ENCODE peak calls at places on chromosomes 6 and 20, in five cellular contexts. One of them, this sample, is unnamed.

GRCh38 chr6:77740380-77740779 is 87.5 kb downstream of the MEI4 start:
- DNase-seq in amniotic epithelial cell: peak
- DNase-seq in nephron progenitor cell: no peak
- DNase-seq in NCI-H2029 treated with DMSO at 0.1 percent for 48 hours: no peak
- DNase-seq in MV-4-11: peak
- DNase-seq in this sample: no peak

GRCh38 chr20:36097751-36098151 is 56.8 kb upstream of the EPB41L1 start:
- DNase-seq in amniotic epithelial cell: no peak
- DNase-seq in nephron progenitor cell: no peak
- DNase-seq in NCI-H2029 treated with DMSO at 0.1 percent for 48 hours: no peak
- DNase-seq in MV-4-11: no peak
- DNase-seq in this sample: no peak

GRCh38 chr6:157847846-157848245 is 24.8 kb downstream of the SNX9 start:
- DNase-seq in amniotic epithelial cell: no peak
- DNase-seq in nephron progenitor cell: no peak
- DNase-seq in NCI-H2029 treated with DMSO at 0.1 percent for 48 hours: no peak
- DNase-seq in MV-4-11: no peak
- DNase-seq in this sample: no peak

GRCh38 chr20:8807480-8808179 is 261.3 kb upstream of the PLCB4 start:
- DNase-seq in amniotic epithelial cell: no peak
- DNase-seq in nephron progenitor cell: no peak
- DNase-seq in NCI-H2029 treated with DMSO at 0.1 percent for 48 hours: no peak
- DNase-seq in MV-4-11: no peak
- DNase-seq in this sample: no peak

GRCh38 chr20:47607208-47607613 is 105.5 kb downstream of the NCOA3 start:
- DNase-seq in amniotic epithelial cell: peak
- DNase-seq in nephron progenitor cell: no peak
- DNase-seq in NCI-H2029 treated with DMSO at 0.1 percent for 48 hours: no peak
- DNase-seq in MV-4-11: peak
- DNase-seq in this sample: no peak

GRCh38 chr6:130371921-130372320 is 6.1 kb downstream of the TMEM200A start:
- DNase-seq in amniotic epithelial cell: peak
- DNase-seq in nephron progenitor cell: no peak
- DNase-seq in NCI-H2029 treated with DMSO at 0.1 percent for 48 hours: no peak
- DNase-seq in MV-4-11: no peak
- DNase-seq in this sample: no peak

GRCh38 chr6:135128268-135128914 is 52.7 kb upstream of the MYB start:
- DNase-seq in amniotic epithelial cell: no peak
- DNase-seq in nephron progenitor cell: no peak
- DNase-seq in NCI-H2029 treated with DMSO at 0.1 percent for 48 hours: no peak
- DNase-seq in MV-4-11: peak
- DNase-seq in this sample: no peak

GRCh38 chr6:37650071-37650481 is 47.6 kb downstream of the MDGA1 start:
- DNase-seq in amniotic epithelial cell: no peak
- DNase-seq in nephron progenitor cell: peak
- DNase-seq in NCI-H2029 treated with DMSO at 0.1 percent for 48 hours: no peak
- DNase-seq in MV-4-11: no peak
- DNase-seq in this sample: no peak

GRCh38 chr20:34269996-34270627 is 28.9 kb downstream of the ASIP start:
- DNase-seq in amniotic epithelial cell: peak
- DNase-seq in nephron progenitor cell: no peak
- DNase-seq in NCI-H2029 treated with DMSO at 0.1 percent for 48 hours: no peak
- DNase-seq in MV-4-11: peak
- DNase-seq in this sample: no peak

GRCh38 chr20:4187147-4187546 is 171.8 kb upstream of the RNF24 start:
- DNase-seq in amniotic epithelial cell: no peak
- DNase-seq in nephron progenitor cell: no peak
- DNase-seq in NCI-H2029 treated with DMSO at 0.1 percent for 48 hours: no peak
- DNase-seq in MV-4-11: no peak
- DNase-seq in this sample: no peak

GRCh38 chr6:40671338-40672050 is 84.3 kb upstream of the LRFN2 start:
- DNase-seq in amniotic epithelial cell: no peak
- DNase-seq in nephron progenitor cell: no peak
- DNase-seq in NCI-H2029 treated with DMSO at 0.1 percent for 48 hours: peak
- DNase-seq in MV-4-11: no peak
- DNase-seq in this sample: no peak

GRCh38 chr6:4242593-4242992 is 107.2 kb upstream of the ECI2 start:
- DNase-seq in amniotic epithelial cell: no peak
- DNase-seq in nephron progenitor cell: no peak
- DNase-seq in NCI-H2029 treated with DMSO at 0.1 percent for 48 hours: no peak
- DNase-seq in MV-4-11: no peak
- DNase-seq in this sample: no peak

GRCh38 chr6:128899651-128900050 is 16.7 kb downstream of the LAMA2 start:
- DNase-seq in amniotic epithelial cell: peak
- DNase-seq in nephron progenitor cell: no peak
- DNase-seq in NCI-H2029 treated with DMSO at 0.1 percent for 48 hours: no peak
- DNase-seq in MV-4-11: no peak
- DNase-seq in this sample: no peak

GRCh38 chr20:56827763-56828162 is 198.7 kb downstream of the TFAP2C start:
- DNase-seq in amniotic epithelial cell: no peak
- DNase-seq in nephron progenitor cell: no peak
- DNase-seq in NCI-H2029 treated with DMSO at 0.1 percent for 48 hours: no peak
- DNase-seq in MV-4-11: no peak
- DNase-seq in this sample: no peak

GRCh38 chr6:93389192-93389591 is 30.2 kb downstream of the EPHA7 start:
- DNase-seq in amniotic epithelial cell: no peak
- DNase-seq in nephron progenitor cell: no peak
- DNase-seq in NCI-H2029 treated with DMSO at 0.1 percent for 48 hours: peak
- DNase-seq in MV-4-11: no peak
- DNase-seq in this sample: no peak

GRCh38 chr20:63172726-63173125 is 43.2 kb downstream of the YTHDF1 start:
- DNase-seq in amniotic epithelial cell: no peak
- DNase-seq in nephron progenitor cell: no peak
- DNase-seq in NCI-H2029 treated with DMSO at 0.1 percent for 48 hours: no peak
- DNase-seq in MV-4-11: no peak
- DNase-seq in this sample: no peak

GRCh38 chr6:7557652-7558051 is 16.2 kb downstream of the DSP start:
- DNase-seq in amniotic epithelial cell: no peak
- DNase-seq in nephron progenitor cell: no peak
- DNase-seq in NCI-H2029 treated with DMSO at 0.1 percent for 48 hours: no peak
- DNase-seq in MV-4-11: no peak
- DNase-seq in this sample: no peak

GRCh38 chr6:138086573-138087196 is 20.5 kb downstream of the PERP start:
- DNase-seq in amniotic epithelial cell: peak
- DNase-seq in nephron progenitor cell: no peak
- DNase-seq in NCI-H2029 treated with DMSO at 0.1 percent for 48 hours: peak
- DNase-seq in MV-4-11: no peak
- DNase-seq in this sample: peak

GRCh38 chr6:115271001-115271400 is 789.7 kb downstream of the FRK start:
- DNase-seq in amniotic epithelial cell: no peak
- DNase-seq in nephron progenitor cell: no peak
- DNase-seq in NCI-H2029 treated with DMSO at 0.1 percent for 48 hours: peak
- DNase-seq in MV-4-11: no peak
- DNase-seq in this sample: no peak

GRCh38 chr20:21437248-21437647 is 39.9 kb upstream of the NKX2-4 start:
- DNase-seq in amniotic epithelial cell: no peak
- DNase-seq in nephron progenitor cell: no peak
- DNase-seq in NCI-H2029 treated with DMSO at 0.1 percent for 48 hours: no peak
- DNase-seq in MV-4-11: no peak
- DNase-seq in this sample: no peak

GRCh38 chr20:7843613-7844012 is 96.6 kb downstream of the HAO1 start:
- DNase-seq in amniotic epithelial cell: peak
- DNase-seq in nephron progenitor cell: no peak
- DNase-seq in NCI-H2029 treated with DMSO at 0.1 percent for 48 hours: no peak
- DNase-seq in MV-4-11: no peak
- DNase-seq in this sample: no peak

GRCh38 chr20:32326507-32326851 is 31.7 kb upstream of the ASXL1 start:
- DNase-seq in amniotic epithelial cell: peak
- DNase-seq in nephron progenitor cell: no peak
- DNase-seq in NCI-H2029 treated with DMSO at 0.1 percent for 48 hours: peak
- DNase-seq in MV-4-11: no peak
- DNase-seq in this sample: no peak

GRCh38 chr6:158911746-158912158 is 88.2 kb downstream of the RSPH3 start:
- DNase-seq in amniotic epithelial cell: no peak
- DNase-seq in nephron progenitor cell: no peak
- DNase-seq in NCI-H2029 treated with DMSO at 0.1 percent for 48 hours: peak
- DNase-seq in MV-4-11: no peak
- DNase-seq in this sample: peak

GRCh38 chr20:56566621-56567020 is 33.6 kb downstream of the FAM209B start:
- DNase-seq in amniotic epithelial cell: no peak
- DNase-seq in nephron progenitor cell: no peak
- DNase-seq in NCI-H2029 treated with DMSO at 0.1 percent for 48 hours: peak
- DNase-seq in MV-4-11: peak
- DNase-seq in this sample: peak

This sample was measured in PC-9.